ENCODE peak calls at places on chromosomes 1 and 21, in four cellular contexts. D is HepG2, X is GM12878, F is K562. J is an unnamed sample.

GRCh38 chr1:53578358-53578757 is 119.2 kb downstream of the DMRTB1 start:
- DNase-seq in X (no peak), F (no peak), D (no peak), J (no peak)

GRCh38 chr21:37220433-37220980 is 46.6 kb downstream of the VPS26C start:
- DNase-seq in F (no peak), D (peak; percentile 48), X (no peak), J (no peak)

GRCh38 chr1:99707535-99708142 is 58.8 kb downstream of the FRRS1 start:
- DNase-seq in F (peak; percentile 74), X (peak; percentile 11), D (peak; percentile 55), J (peak; percentile 67)

GRCh38 chr1:153534933-153535663 is 693 bp downstream of the S100A6 start:
- DNase-seq in F (no peak), X (no peak), D (no peak), J (no peak)

GRCh38 chr1:172653015-172653709 is 5.7 kb upstream of the FASLG start:
- DNase-seq in D (no peak), F (peak; percentile 45), X (no peak), J (no peak)

GRCh38 chr1:155912056-155912536 is 947 bp upstream of the RIT1 start:
- DNase-seq in F (peak; percentile 24), X (no peak), D (no peak), J (no peak)

GRCh38 chr1:9555942-9556341 is 16.7 kb downstream of the SLC25A33 start:
- DNase-seq in D (no peak), X (no peak), F (no peak), J (no peak)

GRCh38 chr1:164310166-164310565 is 248.8 kb upstream of the PBX1 start:
- DNase-seq in F (no peak), D (no peak), X (no peak), J (no peak)

GRCh38 chr1:185450917-185451316 is 133.9 kb upstream of the IVNS1ABP start:
- DNase-seq in D (no peak), X (no peak), F (no peak), J (no peak)

GRCh38 chr21:41326414-41327080 is 9.9 kb downstream of the FAM3B start:
- DNase-seq in X (no peak), F (no peak), D (peak; percentile 56), J (no peak)

GRCh38 chr1:157968503-157968902 is 24.9 kb upstream of the KIRREL1 start:
- DNase-seq in D (no peak), X (no peak), F (no peak), J (no peak)

GRCh38 chr1:115089443-115090340 is at the start of gene TSPAN2:
- DNase-seq in D (no peak), F (peak; percentile 8), X (no peak), J (peak; percentile 78)

GRCh38 chr1:117070124-117070523 is 10.0 kb downstream of the TTF2 start:
- DNase-seq in D (no peak), F (no peak), X (peak; percentile 39), J (no peak)

GRCh38 chr1:232938926-232939325 is 11.5 kb upstream of the NTPCR start:
- DNase-seq in X (no peak), D (no peak), F (no peak), J (no peak)

GRCh38 chr1:117017648-117018047 is 16.1 kb downstream of the CD101 start:
- DNase-seq in D (no peak), X (no peak), F (peak; percentile 21), J (no peak)

GRCh38 chr21:31972622-31973021 is 99.8 kb downstream of the HUNK start:
- DNase-seq in F (no peak), D (no peak), X (no peak), J (no peak)

GRCh38 chr1:67937651-67938050 is 104.4 kb upstream of the GNG12 start:
- DNase-seq in F (no peak), D (no peak), X (no peak), J (no peak)

GRCh38 chr1:6519491-6519934 is 28.0 kb upstream of the PLEKHG5 start:
- DNase-seq in F (no peak), D (no peak), X (no peak), J (no peak)

GRCh38 chr1:39268906-39269305 is 64.4 kb downstream of the MACF1 start:
- DNase-seq in X (no peak), F (no peak), D (no peak), J (no peak)

DNA sequence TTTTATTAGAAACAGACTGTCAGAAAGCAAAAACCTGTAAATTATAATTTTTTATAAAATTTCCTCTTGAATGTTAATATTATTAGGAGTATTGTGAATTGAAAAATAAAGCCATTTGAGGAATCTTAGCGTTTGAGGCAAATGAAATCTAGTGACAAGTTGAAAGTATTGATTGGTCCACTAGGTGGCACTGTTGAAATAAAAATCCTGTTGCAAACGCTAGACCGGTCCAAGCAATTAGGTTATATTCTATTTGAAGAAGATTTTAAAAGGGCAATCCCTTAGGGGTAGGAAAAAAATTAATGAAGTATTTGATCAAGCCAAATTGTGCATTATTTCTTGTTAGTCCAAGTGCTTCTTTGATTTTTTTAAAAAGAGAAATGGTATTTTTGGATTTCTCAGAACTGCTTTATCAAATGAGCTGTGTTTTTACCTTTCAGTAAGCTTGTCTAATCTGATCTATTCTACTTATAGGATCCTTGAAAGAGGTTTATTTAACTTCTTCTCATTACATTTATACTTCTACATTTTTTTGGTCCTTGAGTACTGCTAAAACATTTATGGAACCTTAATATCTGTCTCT is 57.7 kb downstream of the ATG4C start:
- DNase-seq in X (peak; percentile 15), F (peak; percentile 71), D (peak; percentile 54), J (peak; percentile 72)
- TF ChIP-seq TARDBP in X (no peak), F (no peak), D (no peak), J (no peak)

GRCh38 chr1:228319352-228320088 is 87.1 kb downstream of the TRIM11 start:
- DNase-seq in F (no peak), D (no peak), X (no peak), J (no peak)
- TF ChIP-seq TARDBP in F (no peak), D (no peak), X (no peak), J (no peak)

GRCh38 chr1:10613861-10614260 is 139.1 kb downstream of the PEX14 start:
- DNase-seq in D (no peak), X (no peak), F (no peak), J (no peak)

GRCh38 chr1:10616696-10617095 is 141.9 kb downstream of the PEX14 start:
- DNase-seq in X (no peak), F (no peak), D (no peak), J (no peak)

GRCh38 chr1:10614377-10615225 is 139.9 kb downstream of the PEX14 start:
- DNase-seq in D (no peak), F (no peak), X (no peak), J (no peak)

GRCh38 chr1:10615932-10616671 is 141.4 kb downstream of the PEX14 start:
- DNase-seq in X (no peak), F (no peak), D (no peak), J (no peak)

GRCh38 chr1:10615336-10615735 is 140.6 kb downstream of the PEX14 start:
- DNase-seq in X (no peak), F (no peak), D (no peak), J (no peak)
- TF ChIP-seq TARDBP in X (no peak), F (no peak), D (no peak), J (no peak)

DNA sequence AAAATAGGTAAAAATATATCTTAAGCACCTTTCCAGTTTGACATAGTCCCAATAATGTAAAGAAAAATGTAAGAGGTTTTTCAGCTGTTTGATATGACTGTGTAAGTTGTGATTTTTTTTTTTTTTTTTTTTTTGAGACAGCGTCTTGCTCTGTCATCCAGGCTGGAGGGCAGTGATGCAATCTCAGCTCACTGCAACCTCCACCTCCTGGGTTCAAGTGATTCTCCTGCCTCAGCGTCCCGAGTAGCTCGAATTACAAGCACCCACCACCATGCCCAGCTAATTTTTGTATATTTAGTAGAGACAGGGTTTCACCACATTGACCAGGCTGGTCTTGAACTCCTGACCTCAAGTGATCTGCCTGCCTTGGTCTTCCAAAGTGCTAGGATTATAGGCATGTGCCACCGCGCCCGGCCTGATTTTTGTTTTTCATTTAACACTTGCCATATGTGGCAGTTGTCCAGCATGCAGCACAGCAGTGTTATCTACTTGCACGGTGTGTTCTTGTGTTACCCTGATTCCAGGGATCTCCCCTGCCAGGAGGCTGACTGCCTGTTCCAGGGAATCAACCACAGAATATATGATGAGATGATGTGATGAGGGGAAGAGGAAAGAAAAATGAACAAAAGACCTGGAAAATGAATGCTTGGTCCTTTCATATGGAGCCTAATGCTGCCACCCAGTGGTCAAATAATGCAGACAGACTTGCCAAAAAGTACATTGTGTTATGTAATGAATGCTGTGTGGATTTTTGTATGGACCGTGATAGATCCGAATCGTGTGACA is 79.0 kb downstream of the RAVER2 start:
- DNase-seq in D (peak; percentile 69), X (peak; percentile 11), F (peak; percentile 83), J (peak; percentile 75)
- TF ChIP-seq TARDBP in D (peak; percentile 27), X (no peak), F (no peak), J (no peak)

GRCh38 chr1:207224666-207225065 is 96.8 kb upstream of the CD55 start:
- DNase-seq in X (no peak), D (no peak), F (no peak), J (no peak)

GRCh38 chr1:207219979-207220889 is 101.2 kb upstream of the CD55 start:
- DNase-seq in X (no peak), D (no peak), F (no peak), J (no peak)

GRCh38 chr1:207218512-207219352 is 102.7 kb upstream of the CD55 start:
- DNase-seq in D (no peak), F (peak; percentile 37), X (no peak), J (no peak)

GRCh38 chr1:207223162-207223561 is 98.3 kb upstream of the CD55 start:
- DNase-seq in X (no peak), D (no peak), F (peak; percentile 39), J (no peak)

DNA sequence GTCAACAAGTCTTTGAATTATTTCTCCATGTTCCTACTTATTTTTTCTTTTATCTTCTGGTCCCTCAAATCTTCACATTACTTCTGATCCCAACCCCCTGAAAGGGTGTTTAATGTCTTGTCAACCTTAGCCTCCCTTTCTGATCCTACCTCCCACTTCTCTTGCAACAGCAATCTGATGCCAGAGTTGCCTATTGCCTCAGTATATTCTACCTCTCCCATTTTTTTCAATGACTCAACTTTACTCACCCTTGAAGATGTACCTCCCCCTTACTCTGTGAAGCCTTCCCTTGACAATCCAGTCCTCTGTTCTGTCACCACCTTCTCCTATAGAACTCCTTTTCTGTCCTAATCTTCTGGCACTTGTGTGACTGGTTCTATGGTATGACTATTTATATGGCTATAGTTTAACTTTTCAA is 99.5 kb upstream of the CD55 start:
- DNase-seq in X (no peak), D (no peak), F (peak; percentile 58), J (no peak)
- TF ChIP-seq TARDBP in X (no peak), D (no peak), F (no peak), J (no peak)